ENCODE peak calls at places on chromosomes 1 and 21, in seven cellular contexts. O is H1, V is HepG2, F is K562, Z is GM12892, I is SK-N-SH, X is GM12878. S is an unnamed sample.

GRCh38 chr1:231206856-231207255 is 34.2 kb upstream of the GNPAT start:
- DNase-seq in F (no peak), Z (no peak), O (no peak), X (no peak), V (no peak), I (no peak), S (no peak)

GRCh38 chr21:28177008-28177603 is 815.6 kb downstream of the LTN1 start:
- DNase-seq in I (no peak), F (no peak), X (no peak), O (no peak), Z (no peak), V (no peak), S (no peak)

GRCh38 chr1:170696591-170697337 is 32.8 kb downstream of the PRRX1 start:
- DNase-seq in Z (no peak), X (no peak), O (no peak), F (no peak), V (no peak), I (no peak), S (no peak)

GRCh38 chr1:91450260-91450659 is 45.6 kb upstream of the HFM1 start:
- DNase-seq in V (no peak), I (no peak), Z (no peak), F (no peak), O (no peak), X (no peak), S (no peak)

GRCh38 chr1:111436726-111437125 is 9.2 kb upstream of the OVGP1 start:
- DNase-seq in O (no peak), I (no peak), V (no peak), X (no peak), F (no peak), Z (no peak), S (no peak)

GRCh38 chr21:25956993-25957714 is 213.4 kb downstream of the APP start:
- DNase-seq in F (no peak), I (no peak), O (no peak), Z (no peak), V (no peak), X (no peak), S (no peak)

GRCh38 chr1:182855886-182856285 is 16.7 kb downstream of the DHX9 start:
- DNase-seq in F (no peak), X (no peak), Z (no peak), I (no peak), O (no peak), V (no peak), S (no peak)

GRCh38 chr1:237041795-237042466 is at the start of gene RYR2:
- DNase-seq in F (no peak), Z (no peak), X (no peak), V (no peak), O (peak; percentile 70), I (peak; percentile 88), S (peak; percentile 21)

GRCh38 chr1:58839871-58840835 is 56.3 kb upstream of the JUN start:
- DNase-seq in O (no peak), V (no peak), F (no peak), X (no peak), Z (no peak), I (no peak), S (no peak)

GRCh38 chr1:22876359-22877111 is 96.1 kb downstream of the LACTBL1 start:
- DNase-seq in Z (no peak), V (no peak), X (no peak), F (peak; percentile 24), O (no peak), I (no peak), S (no peak)

GRCh38 chr1:12231276-12231595 is 1.4 kb downstream of the VPS13D start:
- DNase-seq in I (no peak), O (no peak), X (no peak), Z (no peak), V (no peak), F (no peak), S (no peak)

GRCh38 chr1:91774520-91775203 is 111.3 kb downstream of the TGFBR3 start:
- DNase-seq in X (no peak), O (no peak), F (no peak), V (no peak), I (no peak), Z (no peak), S (no peak)

GRCh38 chr21:33703750-33704606 is 61.7 kb downstream of the ITSN1 start:
- DNase-seq in V (no peak), X (no peak), O (no peak), I (no peak), F (no peak), Z (no peak), S (no peak)

GRCh38 chr1:221712776-221713431 is 29.0 kb downstream of the DUSP10 start:
- DNase-seq in O (no peak), Z (no peak), I (no peak), X (peak; percentile 72), V (no peak), F (no peak), S (no peak)

GRCh38 chr21:42847051-42847707 is 32.2 kb downstream of the WDR4 start:
- DNase-seq in V (no peak), I (peak; percentile 10), X (no peak), O (no peak), F (no peak), Z (no peak), S (no peak)

GRCh38 chr1:63874278-63874880 is 100.6 kb downstream of the ROR1 start:
- DNase-seq in V (no peak), Z (no peak), I (no peak), X (no peak), F (no peak), O (no peak), S (no peak)

GRCh38 chr1:228064296-228064695 is 18.2 kb upstream of the ARF1 start:
- DNase-seq in V (no peak), X (no peak), O (no peak), F (no peak), Z (no peak), I (no peak), S (no peak)
- TF ChIP-seq TAF1 in V (no peak), X (no peak), O (no peak), F (no peak), Z (no peak), I (no peak), S (no peak)

GRCh38 chr21:32604484-32604883 is 7.7 kb downstream of the CFAP298 start:
- DNase-seq in F (no peak), Z (no peak), V (no peak), I (no peak), O (peak; percentile 73), X (no peak), S (no peak)
- TF ChIP-seq TAF1 in F (no peak), Z (no peak), V (no peak), I (no peak), O (peak; percentile 53), X (no peak), S (no peak)

DNA sequence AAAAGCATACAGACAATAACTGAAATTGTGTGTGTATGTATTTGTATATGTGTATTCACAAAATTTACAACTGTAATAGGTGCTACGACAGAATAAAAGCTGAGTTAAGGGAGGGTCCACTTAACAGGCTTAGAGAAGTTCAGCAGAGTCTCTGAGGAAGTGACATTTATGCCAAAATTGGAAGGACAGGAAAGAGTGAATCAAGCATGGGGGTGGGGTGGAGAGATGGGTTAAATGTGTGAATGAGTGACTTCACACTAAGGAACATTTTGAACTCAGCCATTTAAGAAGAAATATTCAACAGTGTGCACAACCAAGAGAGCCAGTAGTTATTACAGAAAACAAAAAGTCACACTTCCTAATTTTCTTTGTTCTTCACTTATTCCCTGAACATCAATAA is 53.8 kb upstream of the RGS1 start:
- DNase-seq in O (no peak), I (no peak), X (no peak), V (no peak), Z (no peak), F (no peak), S (no peak)
- TF ChIP-seq TAF1 in O (no peak), I (no peak), X (no peak), V (no peak), Z (no peak), F (no peak), S (no peak)

DNA sequence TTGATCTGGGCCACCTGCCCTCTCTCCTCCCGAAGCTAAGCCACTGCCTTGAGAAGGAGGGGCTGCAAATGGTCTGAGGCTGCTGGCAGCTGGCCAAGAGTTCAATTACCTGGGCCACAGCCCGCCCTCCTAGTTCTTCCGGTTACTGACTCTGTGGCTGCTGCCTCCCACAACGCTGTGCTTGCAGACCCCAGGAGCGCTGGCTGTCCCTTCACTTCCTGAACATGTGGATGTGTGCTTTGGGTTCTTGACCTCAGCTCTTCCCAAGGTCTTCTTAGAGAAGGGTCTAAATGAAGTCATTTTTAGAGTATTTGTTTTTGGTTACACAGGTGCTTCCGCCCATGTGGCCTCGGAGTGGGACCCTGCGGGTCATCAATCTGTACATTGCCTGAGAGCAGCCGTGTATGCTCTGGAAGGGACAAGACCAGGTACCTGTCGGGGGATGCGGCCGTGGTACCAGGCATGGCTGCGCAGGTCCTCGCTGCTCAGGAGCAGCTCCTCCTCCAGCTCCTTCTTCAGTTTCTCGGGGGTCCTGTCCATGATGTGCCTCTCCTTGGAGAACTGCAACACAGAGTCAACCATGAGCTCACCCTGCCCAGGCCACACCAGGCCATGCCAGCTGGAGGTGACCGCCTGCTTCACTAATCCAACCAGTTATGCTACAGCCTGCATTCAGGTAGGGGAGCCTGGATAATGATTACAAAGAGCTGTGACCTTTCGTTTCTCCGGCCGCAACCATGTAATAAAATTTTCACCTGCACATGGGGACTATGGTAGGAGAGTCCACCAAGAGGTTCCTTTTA is 89.6 kb downstream of the BCAR3 start:
- DNase-seq in I (peak; percentile 85), F (peak; percentile 35), O (no peak), X (peak; percentile 46), Z (peak; percentile 40), V (peak; percentile 90), S (peak; percentile 37)
- TF ChIP-seq TAF1 in I (no peak), F (no peak), O (no peak), X (no peak), Z (no peak), V (peak; percentile 88), S (no peak)

DNA sequence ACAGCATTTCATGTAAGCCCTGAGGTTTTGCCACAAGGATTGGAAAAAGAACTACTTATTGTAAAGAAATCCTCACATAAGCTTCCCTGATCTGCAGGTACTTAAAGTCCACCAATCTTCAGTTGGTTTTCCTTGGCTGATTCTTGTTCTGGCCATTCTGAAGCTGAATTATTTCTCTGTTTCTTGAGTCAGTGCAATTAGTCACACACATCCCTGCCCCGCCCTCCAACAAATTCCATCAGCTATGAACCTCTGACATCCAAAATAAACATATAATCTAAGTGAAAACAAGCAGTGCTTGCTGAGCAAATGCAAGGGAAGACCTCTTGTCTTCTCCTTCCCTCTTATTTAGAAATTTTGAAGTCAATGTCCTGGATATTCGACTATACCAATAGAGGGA is 8.2 kb upstream of the FNDC7 start:
- DNase-seq in Z (no peak), I (no peak), O (no peak), X (no peak), F (no peak), V (no peak), S (no peak)
- TF ChIP-seq TAF1 in Z (no peak), I (no peak), O (no peak), X (no peak), F (no peak), V (no peak), S (no peak)